ENCODE peak calls at places on chromosomes 11 and 22, in seven cellular contexts. R, B, Z, M, Y, J and V are unnamed samples. For H3K36me3 and H3K27me3, the result is how much of the 10 kb centered on the place peaks cover.

GRCh38 chr22:36355362-36355761 is 32.4 kb downstream of the MYH9 start:
- DNase-seq in R (no peak), B (no peak), Z (no peak), M (no peak), Y (no peak), J (no peak), V (no peak)

GRCh38 chr11:80436547-80436946 is 995.7 kb upstream of the TENM4 start:
- DNase-seq in R (no peak), B (no peak), Z (no peak), M (no peak), Y (no peak), J (no peak), V (no peak)

GRCh38 chr11:123300874-123301695 is 106.0 kb upstream of the CLMP start:
- DNase-seq in R (no peak), B (no peak), Z (no peak), M (no peak), Y (peak), J (no peak), V (no peak)

GRCh38 chr11:63564056-63564784 is 1.0 kb upstream of the PLAAT2 start:
- DNase-seq in R (no peak), B (no peak), Z (no peak), M (peak), Y (no peak), J (no peak), V (no peak)

GRCh38 chr11:91859666-91860065 is 365.0 kb upstream of the FAT3 start:
- DNase-seq in R (no peak), B (no peak), Z (no peak), M (no peak), Y (peak), J (no peak), V (peak)

GRCh38 chr22:43411040-43411919 is 534 bp upstream of the MPPED1 start:
- DNase-seq in R (no peak), B (no peak), Z (no peak), M (no peak), Y (no peak), J (no peak), V (no peak)

GRCh38 chr22:48798281-48799226 is 1029.1 kb downstream of the BRD1 start:
- DNase-seq in R (no peak), B (no peak), Z (no peak), M (peak), Y (no peak), J (no peak), V (no peak)

GRCh38 chr11:75031771-75032549 is 43.2 kb downstream of the NEU3 start:
- DNase-seq in R (peak), B (peak), Z (peak), M (peak), Y (peak), J (peak), V (peak)

DNA sequence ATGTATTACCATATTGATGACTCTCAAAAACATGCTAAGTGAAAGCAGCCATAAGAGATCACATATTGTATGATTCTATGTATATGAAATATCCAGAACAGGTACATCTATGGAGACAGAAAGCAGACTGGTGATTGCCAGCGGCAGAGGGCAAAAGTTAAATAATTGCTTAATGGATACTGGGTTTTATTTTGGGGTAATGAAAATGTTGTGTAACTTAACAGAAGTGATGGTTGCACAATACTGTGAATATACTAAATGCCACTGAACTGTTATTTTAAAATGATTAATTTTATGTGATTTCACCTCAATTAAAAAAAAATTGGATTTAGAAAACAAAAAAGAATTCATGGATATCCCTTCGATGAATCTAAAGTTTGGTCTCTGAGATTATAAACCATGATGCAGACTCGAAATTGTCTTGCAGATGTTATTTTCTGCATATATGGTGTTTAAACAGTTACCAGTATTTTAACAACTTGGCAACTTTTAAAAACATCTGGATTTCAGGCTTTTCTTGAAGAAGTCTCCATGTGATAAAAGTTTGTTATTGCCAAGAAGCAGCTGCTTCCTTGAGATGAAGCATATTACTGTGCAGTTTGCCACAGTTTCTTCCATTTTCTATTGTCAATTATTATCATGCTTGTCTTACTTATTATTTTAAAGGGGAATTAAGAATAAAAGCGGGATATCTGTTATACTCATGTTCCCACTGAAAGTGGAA is 38.1 kb downstream of the LARGE2 start:
- DNase-seq in R (no peak), B (no peak), Z (no peak), M (no peak), Y (no peak), J (no peak), V (no peak)
- H3K36me3 ChIP-seq in R (under half), B (under half), Z (under half), M (under half), Y (under half), J (under half), V (under half)

DNA sequence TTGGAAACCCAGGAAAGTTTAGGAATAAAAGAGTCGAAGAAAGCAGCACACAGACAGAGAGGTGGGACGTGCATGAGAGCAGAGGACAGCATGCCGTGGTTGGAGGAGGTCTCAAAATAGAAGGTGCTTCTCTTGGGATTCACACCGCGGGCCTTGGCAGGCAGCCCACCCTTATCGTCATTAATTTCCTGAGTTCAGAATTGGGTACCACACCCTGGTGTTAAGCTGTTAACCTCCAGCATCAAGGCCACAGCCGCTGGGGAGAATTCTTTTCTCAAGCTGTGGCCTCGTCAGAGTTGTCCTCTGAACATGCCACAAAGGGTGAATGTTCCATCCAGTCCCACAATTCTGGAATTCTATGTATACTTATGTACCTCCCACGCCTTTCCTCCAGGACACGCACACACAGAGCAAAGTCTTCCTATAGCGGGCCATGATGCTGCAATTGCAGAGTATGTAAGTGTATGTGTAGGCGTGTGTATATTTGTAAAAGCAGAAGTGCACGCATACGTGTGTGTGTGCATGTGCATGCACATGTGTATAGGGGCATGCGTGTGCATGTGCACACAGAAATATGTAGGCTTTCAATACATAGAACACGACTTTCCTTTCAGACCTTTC is 39.0 kb downstream of the ADAMTS8 start:
- DNase-seq in R (no peak), B (peak), Z (no peak), M (no peak), Y (no peak), J (no peak), V (no peak)
- H3K4me3 ChIP-seq in R (no peak), B (peak), Z (peak), M (no peak), Y (no peak), J (no peak), V (no peak)

GRCh38 chr11:124864892-124865180 is 396 bp upstream of the ROBO3 start:
- DNase-seq in R (no peak), B (no peak), Z (no peak), M (no peak), Y (no peak), J (no peak), V (no peak)

GRCh38 chr11:124864176-124864891 is 898 bp upstream of the ROBO3 start:
- DNase-seq in R (no peak), B (no peak), Z (no peak), M (peak), Y (no peak), J (no peak), V (no peak)

GRCh38 chr11:124865902-124866851 is 945 bp downstream of the ROBO3 start:
- DNase-seq in R (peak), B (no peak), Z (no peak), M (peak), Y (peak), J (no peak), V (peak)

GRCh38 chr11:124863826-124864165 is 1.4 kb upstream of the ROBO3 start:
- DNase-seq in R (no peak), B (no peak), Z (no peak), M (peak), Y (no peak), J (no peak), V (no peak)

DNA sequence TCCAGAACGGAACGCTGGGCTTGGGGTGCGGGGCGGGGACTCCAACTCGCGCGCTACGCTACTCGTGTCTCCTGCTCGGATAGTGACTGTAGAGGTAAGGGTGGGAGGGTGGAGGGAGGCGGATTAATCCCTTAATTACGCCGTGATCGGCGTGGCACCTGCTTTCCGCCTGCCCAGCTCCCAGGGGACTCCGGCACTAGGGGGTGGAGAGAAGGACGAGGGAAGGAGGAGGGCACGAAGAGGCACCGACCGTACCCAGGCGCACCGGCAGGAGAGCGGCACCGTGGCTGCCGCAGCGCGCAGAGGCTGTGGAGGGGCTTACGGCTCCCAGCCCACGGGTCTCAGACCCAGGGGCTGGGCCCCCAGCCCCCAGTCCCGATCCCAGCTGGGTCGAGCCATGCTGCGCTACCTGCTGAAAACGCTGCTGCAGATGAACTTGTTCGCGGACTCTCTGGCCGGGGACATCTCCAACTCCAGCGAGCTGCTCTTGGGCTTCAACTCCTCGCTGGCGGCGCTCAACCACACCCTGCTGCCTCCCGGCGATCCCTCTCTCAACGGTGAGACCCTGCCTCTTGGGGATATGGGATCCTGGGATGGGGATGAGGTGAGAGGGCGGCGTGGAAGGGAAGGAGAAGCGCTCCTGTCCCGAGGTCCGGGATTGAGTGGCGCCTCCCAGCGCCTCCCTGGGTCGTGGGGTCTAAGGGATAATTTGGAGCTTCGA is at the start of gene ROBO3:
- DNase-seq in R (no peak), B (no peak), Z (no peak), M (peak), Y (no peak), J (no peak), V (no peak)
- H3K27me3 ChIP-seq in R (half or more), B (half or more), Z (half or more), M (half or more), Y (half or more), J (under half), V (half or more)

DNA sequence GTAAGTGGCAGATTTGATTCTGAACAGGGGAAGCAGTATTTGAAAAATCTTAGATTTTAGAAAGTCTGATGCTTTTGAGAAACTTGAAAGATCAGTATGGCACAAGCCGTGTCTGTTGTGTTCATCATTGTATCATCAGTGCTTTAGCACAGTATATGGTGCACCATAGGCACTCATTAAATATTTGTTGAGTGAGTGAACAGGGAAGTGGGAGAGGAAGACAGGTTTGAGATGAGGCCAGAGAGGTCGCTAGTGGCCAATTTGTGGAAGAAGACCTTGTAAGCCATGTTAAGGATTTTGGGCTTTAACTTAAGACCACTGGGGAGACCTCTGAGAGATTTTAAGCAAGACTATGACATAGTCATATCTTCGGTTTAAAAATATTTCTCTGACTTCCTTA is 12.9 kb downstream of the CHEK1 start:
- DNase-seq in R (no peak), B (no peak), Z (no peak), M (no peak), Y (no peak), J (no peak), V (no peak)
- H3K36me3 ChIP-seq in R (under half), B (under half), Z (under half), M (under half), Y (under half), J (under half), V (half or more)

GRCh38 chr11:117814766-117815261 is 9.7 kb downstream of the FXYD2 start:
- DNase-seq in R (peak), B (peak), Z (peak), M (peak), Y (no peak), J (peak), V (no peak)

GRCh38 chr11:117816151-117816741 is 8.3 kb downstream of the FXYD2 start:
- DNase-seq in R (peak), B (peak), Z (no peak), M (no peak), Y (peak), J (no peak), V (peak)

GRCh38 chr11:117816846-117817212 is 7.7 kb downstream of the FXYD2 start:
- DNase-seq in R (peak), B (no peak), Z (no peak), M (no peak), Y (no peak), J (no peak), V (no peak)

GRCh38 chr11:117814204-117814765 is 10.3 kb downstream of the FXYD2 start:
- DNase-seq in R (no peak), B (no peak), Z (no peak), M (no peak), Y (no peak), J (no peak), V (no peak)

DNA sequence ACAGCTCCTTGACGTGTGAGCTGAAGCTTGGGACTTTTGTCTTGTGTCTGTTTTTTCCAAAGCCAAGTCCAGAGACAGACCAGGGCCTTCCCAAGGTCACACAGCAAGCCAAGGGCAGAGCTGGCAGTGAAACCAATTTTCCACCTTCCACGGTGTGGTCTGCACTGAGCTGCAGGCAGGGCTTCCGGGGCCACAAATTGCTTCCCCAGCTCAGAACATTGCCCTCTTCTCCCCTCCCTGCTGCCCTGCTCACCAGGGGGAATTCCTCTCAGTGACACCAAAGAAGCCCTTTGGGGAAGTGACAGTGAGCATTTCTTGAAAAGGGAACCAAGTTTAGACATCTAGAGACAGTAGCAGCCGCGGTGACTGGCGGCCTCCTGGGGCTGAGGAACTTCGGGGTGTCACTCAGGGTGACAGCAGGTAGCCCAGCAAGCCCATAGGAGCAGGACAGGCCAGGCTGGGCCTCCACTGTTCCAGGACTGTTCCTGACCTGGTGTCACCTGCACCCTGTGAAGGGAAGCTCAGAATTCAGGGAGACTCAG is 9.2 kb downstream of the FXYD2 start:
- DNase-seq in R (peak), B (peak), Z (no peak), M (no peak), Y (no peak), J (peak), V (no peak)
- H3K4me3 ChIP-seq in R (no peak), B (no peak), Z (no peak), M (no peak), Y (no peak), J (no peak), V (no peak)

GRCh38 chr11:69274531-69275016 is 19.4 kb upstream of the MYEOV start:
- DNase-seq in R (no peak), B (no peak), Z (no peak), M (no peak), Y (peak), J (no peak), V (no peak)

GRCh38 chr11:69272055-69272454 is 21.9 kb upstream of the MYEOV start:
- DNase-seq in R (no peak), B (no peak), Z (no peak), M (no peak), Y (no peak), J (no peak), V (no peak)

GRCh38 chr11:69275178-69275577 is 18.8 kb upstream of the MYEOV start:
- DNase-seq in R (no peak), B (no peak), Z (no peak), M (no peak), Y (no peak), J (no peak), V (no peak)

GRCh38 chr11:69272961-69273461 is 20.9 kb upstream of the MYEOV start:
- DNase-seq in R (no peak), B (no peak), Z (no peak), M (no peak), Y (no peak), J (no peak), V (no peak)

GRCh38 chr11:69273571-69273970 is 20.4 kb upstream of the MYEOV start:
- DNase-seq in R (no peak), B (no peak), Z (no peak), M (no peak), Y (no peak), J (no peak), V (no peak)
- H3K27me3 ChIP-seq in R (under half), B (under half), Z (under half), M (under half), Y (under half), J (under half), V (under half)

DNA sequence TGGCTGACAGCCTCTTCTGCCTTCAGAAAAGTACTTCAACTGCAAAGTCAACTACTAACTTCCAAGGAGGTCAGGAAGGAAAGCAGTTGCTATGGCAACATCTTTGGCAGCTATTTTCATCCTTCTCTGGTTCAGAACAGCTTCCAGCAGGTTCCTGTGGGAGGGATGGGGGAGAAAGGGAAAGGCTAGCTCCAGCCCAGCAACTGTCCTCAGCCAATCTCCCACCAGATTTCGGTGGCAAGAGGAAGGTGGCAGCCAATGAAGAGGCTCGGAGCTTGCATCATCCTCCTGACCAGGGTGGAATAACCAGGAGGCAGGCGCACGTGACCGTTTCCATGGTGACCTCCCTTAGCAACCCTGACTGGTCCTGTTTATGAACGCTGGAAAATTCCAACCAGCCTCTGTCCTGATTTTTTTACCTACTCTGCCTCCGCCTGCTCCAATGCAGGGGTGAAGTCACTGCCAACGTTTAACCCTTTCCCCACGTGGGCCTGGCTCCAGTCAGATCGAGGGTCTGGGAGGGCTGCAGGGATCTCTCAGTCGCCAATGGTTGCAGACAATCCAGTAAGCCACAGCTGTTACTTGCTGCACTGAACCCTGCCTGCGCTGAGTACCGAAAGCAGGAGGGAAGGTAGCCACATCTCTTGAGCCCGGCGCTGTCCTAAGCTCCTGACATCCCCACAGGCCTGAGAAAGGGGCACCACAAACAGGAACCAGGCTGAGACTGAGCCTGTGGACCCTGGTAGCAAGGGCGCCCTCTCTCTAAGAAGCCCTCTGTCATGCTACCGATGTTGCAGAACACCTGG is 11.2 kb upstream of the MALAT1 start:
- DNase-seq in R (peak), B (peak), Z (peak), M (peak), Y (peak), J (peak), V (peak)
- H3K36me3 ChIP-seq in R (under half), B (under half), Z (under half), M (under half), Y (under half), J (under half), V (under half)

DNA sequence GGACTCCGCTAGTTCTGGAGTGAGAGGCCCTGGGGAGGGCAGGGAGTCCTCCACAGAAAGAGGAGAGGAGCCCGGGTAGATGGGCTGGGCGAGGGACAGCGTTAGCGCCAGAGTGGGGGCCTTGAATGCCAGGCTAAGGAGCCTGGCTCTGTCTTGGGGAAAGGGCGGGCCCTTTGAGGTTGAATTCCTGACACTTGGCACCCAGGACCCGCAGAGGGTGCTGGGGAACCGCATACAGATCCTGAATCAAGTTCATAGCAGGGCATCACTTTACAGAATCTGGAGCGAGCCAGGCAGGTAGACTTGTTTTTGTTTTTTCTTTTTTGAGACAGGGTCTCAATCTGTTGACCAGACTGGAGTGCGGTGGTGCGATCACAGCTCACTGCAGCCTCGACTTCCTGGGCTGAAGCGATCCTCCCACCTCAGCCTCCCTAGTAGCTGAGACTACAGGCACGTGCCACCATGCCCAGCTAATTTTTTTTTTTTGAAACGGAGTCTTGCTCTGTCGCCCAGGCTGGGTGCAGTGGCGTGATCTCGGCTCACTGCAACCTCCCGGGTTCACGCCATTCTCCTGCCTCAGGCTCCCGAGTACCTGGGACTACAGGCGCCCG is 6.0 kb downstream of the CARNS1 start:
- DNase-seq in R (no peak), B (no peak), Z (no peak), M (no peak), Y (no peak), J (no peak), V (no peak)
- H3K4me3 ChIP-seq in R (no peak), B (peak), Z (peak), M (peak), Y (no peak), J (peak), V (peak)